ENCODE peak calls at places on chromosomes 6 and 20, in four cellular contexts. One of them, this sample, is unnamed.

GRCh38 chr20:51456511-51457280 is 85.8 kb downstream of the NFATC2 start:
- DNase-seq in left lung: peak
- DNase-seq in CD4-positive, CD25-positive, alpha-beta regulatory T cell: no peak
- DNase-seq in adrenal gland: peak
- DNase-seq in this sample: no peak

GRCh38 chr20:4637081-4637797 is 84.5 kb upstream of the PRND start:
- DNase-seq in left lung: no peak
- DNase-seq in CD4-positive, CD25-positive, alpha-beta regulatory T cell: no peak
- DNase-seq in adrenal gland: no peak
- DNase-seq in this sample: no peak

GRCh38 chr6:10180138-10181074 is 234.5 kb downstream of the TFAP2A start:
- DNase-seq in left lung: peak
- DNase-seq in CD4-positive, CD25-positive, alpha-beta regulatory T cell: no peak
- DNase-seq in adrenal gland: no peak
- DNase-seq in this sample: no peak

GRCh38 chr20:22846829-22847228 is 188.3 kb upstream of the SSTR4 start:
- DNase-seq in left lung: no peak
- DNase-seq in CD4-positive, CD25-positive, alpha-beta regulatory T cell: no peak
- DNase-seq in adrenal gland: no peak
- DNase-seq in this sample: no peak

GRCh38 chr20:3276400-3277015 is 37.5 kb upstream of the SLC4A11 start:
- DNase-seq in left lung: no peak
- DNase-seq in CD4-positive, CD25-positive, alpha-beta regulatory T cell: peak
- DNase-seq in adrenal gland: peak
- DNase-seq in this sample: no peak

GRCh38 chr6:105211831-105212230 is 32.0 kb upstream of the POPDC3 start:
- DNase-seq in left lung: no peak
- DNase-seq in CD4-positive, CD25-positive, alpha-beta regulatory T cell: peak
- DNase-seq in adrenal gland: no peak
- DNase-seq in this sample: no peak

GRCh38 chr6:54419885-54420284 is 111.6 kb downstream of the TINAG start:
- DNase-seq in left lung: no peak
- DNase-seq in CD4-positive, CD25-positive, alpha-beta regulatory T cell: no peak
- DNase-seq in adrenal gland: no peak
- DNase-seq in this sample: no peak

GRCh38 chr6:107822154-107823046 is 1.7 kb downstream of the SCML4 start:
- DNase-seq in left lung: no peak
- DNase-seq in CD4-positive, CD25-positive, alpha-beta regulatory T cell: peak
- DNase-seq in adrenal gland: no peak
- DNase-seq in this sample: no peak

GRCh38 chr20:38296433-38296832 is 7.5 kb upstream of the BPI start:
- DNase-seq in left lung: no peak
- DNase-seq in CD4-positive, CD25-positive, alpha-beta regulatory T cell: no peak
- DNase-seq in adrenal gland: no peak
- DNase-seq in this sample: no peak

GRCh38 chr6:19322691-19323470 is 514.3 kb upstream of the ID4 start:
- DNase-seq in left lung: no peak
- DNase-seq in CD4-positive, CD25-positive, alpha-beta regulatory T cell: no peak
- DNase-seq in adrenal gland: no peak
- DNase-seq in this sample: no peak

GRCh38 chr6:19668710-19669109 is 168.5 kb upstream of the ID4 start:
- DNase-seq in left lung: no peak
- DNase-seq in CD4-positive, CD25-positive, alpha-beta regulatory T cell: no peak
- DNase-seq in adrenal gland: no peak
- DNase-seq in this sample: no peak

GRCh38 chr20:61112515-61112914 is 139.5 kb upstream of the CDH4 start:
- DNase-seq in left lung: no peak
- DNase-seq in CD4-positive, CD25-positive, alpha-beta regulatory T cell: no peak
- DNase-seq in adrenal gland: no peak
- DNase-seq in this sample: peak

GRCh38 chr6:10465633-10466499 is 51.0 kb upstream of the TFAP2A start:
- DNase-seq in left lung: peak
- DNase-seq in CD4-positive, CD25-positive, alpha-beta regulatory T cell: peak
- DNase-seq in adrenal gland: peak
- DNase-seq in this sample: peak

DNA sequence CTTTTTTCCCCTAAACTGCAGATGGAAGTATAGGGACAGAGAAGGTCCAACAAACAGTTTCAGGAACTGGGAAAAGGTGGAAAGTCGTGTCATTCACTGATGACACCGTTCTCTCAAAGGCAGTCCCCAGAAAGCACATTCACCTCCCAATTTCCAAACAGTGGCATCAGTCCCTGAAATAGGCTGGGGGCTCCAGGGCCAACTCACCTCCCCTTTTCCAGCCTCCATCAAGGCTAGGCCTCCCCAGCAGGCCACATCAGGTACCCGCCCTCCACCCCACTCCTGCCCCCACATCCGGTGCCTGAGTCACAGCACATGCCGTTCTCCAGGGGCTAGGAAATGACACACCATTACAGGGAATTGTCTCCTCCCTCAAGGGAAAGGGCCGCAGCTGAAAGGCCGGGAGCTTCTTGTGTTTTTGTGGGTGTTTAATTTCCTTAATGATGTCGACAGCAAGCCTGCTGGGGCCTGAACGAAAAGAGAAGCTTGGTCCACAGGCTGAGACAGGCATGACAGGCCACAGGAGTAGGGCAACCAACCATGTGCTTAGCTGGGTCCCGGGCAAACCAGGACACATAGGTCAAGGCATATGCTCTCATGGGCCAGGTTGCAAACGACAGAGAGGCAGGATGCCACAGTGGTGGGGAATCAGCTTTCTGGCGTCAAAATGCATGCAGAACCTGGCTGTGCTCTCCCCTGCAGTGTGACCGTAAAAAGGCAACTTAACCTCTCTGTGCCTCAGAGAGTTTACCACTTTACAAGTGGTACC is 39.2 kb downstream of the ZMYND8 start:
- DNase-seq in left lung: peak
- DNase-seq in CD4-positive, CD25-positive, alpha-beta regulatory T cell: peak
- DNase-seq in adrenal gland: peak
- DNase-seq in this sample: no peak
- H3K4me3 ChIP-seq in left lung: no peak
- H3K4me3 ChIP-seq in CD4-positive, CD25-positive, alpha-beta regulatory T cell: peak
- H3K4me3 ChIP-seq in adrenal gland: no peak
- H3K4me3 ChIP-seq in this sample: no peak

GRCh38 chr6:1544603-1545002 is 65.1 kb upstream of the FOXC1 start:
- DNase-seq in left lung: no peak
- DNase-seq in CD4-positive, CD25-positive, alpha-beta regulatory T cell: no peak
- DNase-seq in adrenal gland: no peak
- DNase-seq in this sample: no peak

GRCh38 chr6:1542335-1542734 is 67.4 kb upstream of the FOXC1 start:
- DNase-seq in left lung: no peak
- DNase-seq in CD4-positive, CD25-positive, alpha-beta regulatory T cell: no peak
- DNase-seq in adrenal gland: no peak
- DNase-seq in this sample: no peak

GRCh38 chr6:1545654-1546053 is 64.1 kb upstream of the FOXC1 start:
- DNase-seq in left lung: no peak
- DNase-seq in CD4-positive, CD25-positive, alpha-beta regulatory T cell: no peak
- DNase-seq in adrenal gland: no peak
- DNase-seq in this sample: no peak

GRCh38 chr6:1542764-1543163 is 67.0 kb upstream of the FOXC1 start:
- DNase-seq in left lung: no peak
- DNase-seq in CD4-positive, CD25-positive, alpha-beta regulatory T cell: no peak
- DNase-seq in adrenal gland: no peak
- DNase-seq in this sample: no peak

DNA sequence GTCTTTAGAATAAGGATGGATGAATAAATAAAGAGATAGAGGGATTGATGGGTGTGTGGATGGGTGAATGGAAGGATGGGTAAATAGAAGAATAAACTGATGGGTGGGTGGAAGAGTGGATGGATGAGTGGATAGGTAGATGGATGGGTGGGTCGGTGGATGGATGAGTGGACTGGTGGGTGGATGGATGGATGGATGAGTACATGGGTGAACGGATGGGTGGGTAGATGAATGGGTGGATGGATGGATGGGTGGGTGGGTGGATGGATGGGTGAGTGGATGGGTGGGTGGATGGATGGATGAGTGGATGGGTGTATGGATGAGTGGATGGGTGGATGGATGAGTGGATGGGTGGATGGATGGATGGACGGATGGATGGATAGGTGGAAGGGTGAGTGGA is 65.7 kb upstream of the FOXC1 start:
- DNase-seq in left lung: no peak
- DNase-seq in CD4-positive, CD25-positive, alpha-beta regulatory T cell: no peak
- DNase-seq in adrenal gland: no peak
- DNase-seq in this sample: no peak
- H3K4me3 ChIP-seq in left lung: no peak
- H3K4me3 ChIP-seq in CD4-positive, CD25-positive, alpha-beta regulatory T cell: no peak
- H3K4me3 ChIP-seq in adrenal gland: no peak
- H3K4me3 ChIP-seq in this sample: no peak

GRCh38 chr20:53829086-53829703 is 235.6 kb upstream of the ZNF217 start:
- DNase-seq in left lung: no peak
- DNase-seq in CD4-positive, CD25-positive, alpha-beta regulatory T cell: peak
- DNase-seq in adrenal gland: no peak
- DNase-seq in this sample: no peak
- H3K4me3 ChIP-seq in left lung: peak
- H3K4me3 ChIP-seq in CD4-positive, CD25-positive, alpha-beta regulatory T cell: peak
- H3K4me3 ChIP-seq in adrenal gland: no peak
- H3K4me3 ChIP-seq in this sample: no peak

GRCh38 chr20:32110727-32111126 is 1.2 kb downstream of the TM9SF4 start:
- DNase-seq in left lung: no peak
- DNase-seq in CD4-positive, CD25-positive, alpha-beta regulatory T cell: no peak
- DNase-seq in adrenal gland: no peak
- DNase-seq in this sample: no peak
- H3K4me3 ChIP-seq in left lung: peak
- H3K4me3 ChIP-seq in CD4-positive, CD25-positive, alpha-beta regulatory T cell: peak
- H3K4me3 ChIP-seq in adrenal gland: peak
- H3K4me3 ChIP-seq in this sample: peak

GRCh38 chr6:26216886-26217713 is 129.9 kb downstream of the HFE start:
- DNase-seq in left lung: peak
- DNase-seq in CD4-positive, CD25-positive, alpha-beta regulatory T cell: peak
- DNase-seq in adrenal gland: peak
- DNase-seq in this sample: no peak
- H3K4me3 ChIP-seq in left lung: peak
- H3K4me3 ChIP-seq in CD4-positive, CD25-positive, alpha-beta regulatory T cell: peak
- H3K4me3 ChIP-seq in adrenal gland: peak
- H3K4me3 ChIP-seq in this sample: peak

DNA sequence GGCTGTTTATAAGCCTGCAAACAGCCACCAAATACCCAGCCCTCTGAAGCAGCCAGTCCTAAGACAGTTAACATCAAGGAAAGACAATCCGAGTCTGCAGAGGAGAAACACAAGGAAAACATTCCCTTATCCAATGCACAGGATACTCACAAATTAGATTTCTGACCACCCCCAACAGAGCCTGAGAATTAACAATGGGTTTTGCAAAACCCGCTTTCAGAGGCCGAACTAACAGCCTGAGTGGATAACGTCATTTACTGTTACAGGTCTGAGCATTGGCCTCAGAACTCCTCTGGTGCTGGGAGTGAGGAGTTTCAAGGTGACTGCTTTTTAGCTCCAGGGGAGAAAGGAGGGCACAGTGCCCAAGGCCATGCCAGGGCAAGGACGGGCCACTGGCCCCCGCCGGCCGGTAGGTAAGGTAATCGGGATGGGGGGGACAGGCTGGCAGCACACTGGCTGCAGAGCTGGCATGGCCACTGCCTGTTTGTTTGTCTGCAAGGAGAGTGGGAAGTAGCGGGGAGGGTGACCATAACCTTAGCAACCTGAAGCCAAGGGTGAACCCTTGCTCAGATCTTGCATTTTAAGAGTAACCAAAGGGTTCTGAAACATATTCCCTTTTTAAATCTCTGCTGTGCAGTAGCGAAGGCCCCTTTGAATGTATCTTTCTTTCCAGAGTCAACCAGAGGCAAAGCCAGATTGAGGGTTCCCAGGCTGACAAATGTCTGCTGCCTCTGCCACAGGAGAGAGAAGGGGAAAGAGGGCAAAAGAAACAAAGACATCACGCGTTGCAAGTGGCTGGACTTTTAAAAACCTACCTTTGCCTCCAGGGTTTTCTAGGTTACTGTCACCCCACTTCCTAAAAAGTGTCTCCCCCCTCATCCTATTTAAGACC is 3.9 kb downstream of the ZMYND8 start:
- DNase-seq in left lung: peak
- DNase-seq in CD4-positive, CD25-positive, alpha-beta regulatory T cell: no peak
- DNase-seq in adrenal gland: peak
- DNase-seq in this sample: no peak
- H3K4me3 ChIP-seq in left lung: peak
- H3K4me3 ChIP-seq in CD4-positive, CD25-positive, alpha-beta regulatory T cell: peak
- H3K4me3 ChIP-seq in adrenal gland: no peak
- H3K4me3 ChIP-seq in this sample: no peak

DNA sequence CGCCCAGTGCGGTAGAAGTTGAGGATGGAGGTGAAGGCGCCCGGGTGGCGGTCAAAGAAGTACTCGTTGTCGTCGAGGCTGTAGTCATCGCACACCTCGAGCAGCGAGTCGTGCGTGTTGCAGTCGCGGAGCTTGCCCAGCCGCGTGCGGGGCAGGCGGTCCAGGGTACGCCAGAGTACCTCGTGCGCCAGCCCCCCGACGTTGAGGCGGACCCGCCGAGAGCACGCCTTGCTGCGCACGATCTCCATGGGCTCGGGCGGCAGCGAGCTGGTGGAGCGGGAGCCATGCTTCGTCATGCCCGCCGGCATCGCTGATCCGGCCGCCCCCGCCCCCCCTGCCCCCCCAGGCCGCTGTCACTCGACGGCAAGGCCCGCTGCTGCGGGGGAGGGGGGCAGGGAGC is 295 bp downstream of the KCNB1 start:
- DNase-seq in left lung: no peak
- DNase-seq in CD4-positive, CD25-positive, alpha-beta regulatory T cell: no peak
- DNase-seq in adrenal gland: no peak
- DNase-seq in this sample: no peak
- H3K4me3 ChIP-seq in left lung: no peak
- H3K4me3 ChIP-seq in CD4-positive, CD25-positive, alpha-beta regulatory T cell: no peak
- H3K4me3 ChIP-seq in adrenal gland: no peak
- H3K4me3 ChIP-seq in this sample: no peak

GRCh38 chr20:1971893-1972586 is 21.8 kb downstream of the PDYN start:
- DNase-seq in left lung: no peak
- DNase-seq in CD4-positive, CD25-positive, alpha-beta regulatory T cell: no peak
- DNase-seq in adrenal gland: no peak
- DNase-seq in this sample: no peak

GRCh38 chr20:1973921-1974440 is 19.9 kb downstream of the PDYN start:
- DNase-seq in left lung: no peak
- DNase-seq in CD4-positive, CD25-positive, alpha-beta regulatory T cell: no peak
- DNase-seq in adrenal gland: no peak
- DNase-seq in this sample: no peak

GRCh38 chr20:1979116-1979778 is 14.6 kb downstream of the PDYN start:
- DNase-seq in left lung: no peak
- DNase-seq in CD4-positive, CD25-positive, alpha-beta regulatory T cell: no peak
- DNase-seq in adrenal gland: no peak
- DNase-seq in this sample: no peak

GRCh38 chr20:1975251-1975650 is 18.6 kb downstream of the PDYN start:
- DNase-seq in left lung: no peak
- DNase-seq in CD4-positive, CD25-positive, alpha-beta regulatory T cell: no peak
- DNase-seq in adrenal gland: no peak
- DNase-seq in this sample: no peak
- H3K4me3 ChIP-seq in left lung: no peak
- H3K4me3 ChIP-seq in CD4-positive, CD25-positive, alpha-beta regulatory T cell: no peak
- H3K4me3 ChIP-seq in adrenal gland: no peak
- H3K4me3 ChIP-seq in this sample: no peak